ENCODE peak calls at places on chromosomes 4 and X, in six cellular contexts. One of them, this sample, is unnamed.

GRCh38 chr4:54233697-54234496 is 4.8 kb downstream of the PDGFRA start:
- DNase-seq in cardiac muscle cell: peak; percentile 88
- DNase-seq in CD8-positive, alpha-beta T cell: peak; percentile 76
- DNase-seq in ascending aorta: peak; percentile 87
- DNase-seq in adrenal gland: peak; percentile 79
- DNase-seq in MM.1S: peak; percentile 78
- DNase-seq in this sample: no peak

GRCh38 chr4:55553442-55553841 is 6.7 kb upstream of the CLOCK start:
- DNase-seq in cardiac muscle cell: peak; percentile 67
- DNase-seq in CD8-positive, alpha-beta T cell: no peak
- DNase-seq in ascending aorta: no peak
- DNase-seq in adrenal gland: peak; percentile 36
- DNase-seq in MM.1S: no peak
- DNase-seq in this sample: peak; percentile 2

GRCh38 chrX:103628386-103629290 is at the start of gene TCEAL1:
- DNase-seq in cardiac muscle cell: peak; percentile 37
- DNase-seq in CD8-positive, alpha-beta T cell: peak; percentile 37
- DNase-seq in ascending aorta: peak; percentile 77
- DNase-seq in adrenal gland: peak; percentile 80
- DNase-seq in MM.1S: peak; percentile 67
- DNase-seq in this sample: no peak

GRCh38 chrX:3026074-3026588 is 15.1 kb upstream of the ARSF start:
- DNase-seq in cardiac muscle cell: no peak
- DNase-seq in CD8-positive, alpha-beta T cell: no peak
- DNase-seq in ascending aorta: no peak
- DNase-seq in adrenal gland: no peak
- DNase-seq in MM.1S: no peak
- DNase-seq in this sample: no peak

GRCh38 chrX:68717663-68718442 is 70.4 kb downstream of the STARD8 start:
- DNase-seq in cardiac muscle cell: no peak
- DNase-seq in CD8-positive, alpha-beta T cell: no peak
- DNase-seq in ascending aorta: peak; percentile 48
- DNase-seq in adrenal gland: peak; percentile 2
- DNase-seq in MM.1S: no peak
- DNase-seq in this sample: no peak

GRCh38 chr4:3471098-3471760 is 8.1 kb downstream of the DOK7 start:
- DNase-seq in cardiac muscle cell: no peak
- DNase-seq in CD8-positive, alpha-beta T cell: no peak
- DNase-seq in ascending aorta: no peak
- DNase-seq in adrenal gland: no peak
- DNase-seq in MM.1S: no peak
- DNase-seq in this sample: no peak

GRCh38 chr4:110197421-110198398 is 705 bp downstream of the ELOVL6 start:
- DNase-seq in cardiac muscle cell: peak; percentile 58
- DNase-seq in CD8-positive, alpha-beta T cell: peak; percentile 24
- DNase-seq in ascending aorta: peak; percentile 63
- DNase-seq in adrenal gland: peak; percentile 48
- DNase-seq in MM.1S: peak; percentile 56
- DNase-seq in this sample: no peak

GRCh38 chrX:56231706-56232105 is 450 bp upstream of the KLF8 start:
- DNase-seq in cardiac muscle cell: no peak
- DNase-seq in CD8-positive, alpha-beta T cell: no peak
- DNase-seq in ascending aorta: no peak
- DNase-seq in adrenal gland: no peak
- DNase-seq in MM.1S: no peak
- DNase-seq in this sample: no peak

GRCh38 chr4:74527049-74527448 is 82.1 kb downstream of the AREG start:
- DNase-seq in cardiac muscle cell: no peak
- DNase-seq in CD8-positive, alpha-beta T cell: no peak
- DNase-seq in ascending aorta: no peak
- DNase-seq in adrenal gland: no peak
- DNase-seq in MM.1S: no peak
- DNase-seq in this sample: no peak

GRCh38 chr4:47913328-47913727 is 1.1 kb downstream of the NFXL1 start:
- DNase-seq in cardiac muscle cell: peak; percentile 17
- DNase-seq in CD8-positive, alpha-beta T cell: no peak
- DNase-seq in ascending aorta: no peak
- DNase-seq in adrenal gland: no peak
- DNase-seq in MM.1S: no peak
- DNase-seq in this sample: no peak

GRCh38 chr4:59728496-59728895 is 1471.6 kb upstream of the ADGRL3 start:
- DNase-seq in cardiac muscle cell: no peak
- DNase-seq in CD8-positive, alpha-beta T cell: no peak
- DNase-seq in ascending aorta: no peak
- DNase-seq in adrenal gland: no peak
- DNase-seq in MM.1S: no peak
- DNase-seq in this sample: no peak

GRCh38 chr4:159451006-159451405 is 348.1 kb downstream of the RAPGEF2 start:
- DNase-seq in cardiac muscle cell: no peak
- DNase-seq in CD8-positive, alpha-beta T cell: no peak
- DNase-seq in ascending aorta: no peak
- DNase-seq in adrenal gland: no peak
- DNase-seq in MM.1S: no peak
- DNase-seq in this sample: no peak

GRCh38 chrX:70219938-70220764 is 14.3 kb upstream of the AWAT1 start:
- DNase-seq in cardiac muscle cell: peak; percentile 5
- DNase-seq in CD8-positive, alpha-beta T cell: no peak
- DNase-seq in ascending aorta: no peak
- DNase-seq in adrenal gland: peak; percentile 81
- DNase-seq in MM.1S: no peak
- DNase-seq in this sample: no peak

GRCh38 chrX:22575161-22575845 is 302.6 kb downstream of the CBLL2 start:
- DNase-seq in cardiac muscle cell: no peak
- DNase-seq in CD8-positive, alpha-beta T cell: no peak
- DNase-seq in ascending aorta: no peak
- DNase-seq in adrenal gland: no peak
- DNase-seq in MM.1S: no peak
- DNase-seq in this sample: no peak

GRCh38 chr4:168070903-168071302 is 21.4 kb upstream of the ANXA10 start:
- DNase-seq in cardiac muscle cell: peak; percentile 2
- DNase-seq in CD8-positive, alpha-beta T cell: no peak
- DNase-seq in ascending aorta: no peak
- DNase-seq in adrenal gland: no peak
- DNase-seq in MM.1S: peak; percentile 18
- DNase-seq in this sample: no peak

GRCh38 chr4:9765091-9765490 is 16.3 kb upstream of the DRD5 start:
- DNase-seq in cardiac muscle cell: peak; percentile 57
- DNase-seq in CD8-positive, alpha-beta T cell: no peak
- DNase-seq in ascending aorta: no peak
- DNase-seq in adrenal gland: peak; percentile 29
- DNase-seq in MM.1S: peak; percentile 32
- DNase-seq in this sample: no peak

GRCh38 chrX:71543316-71543715 is 10.4 kb downstream of the OGT start:
- DNase-seq in cardiac muscle cell: peak; percentile 51
- DNase-seq in CD8-positive, alpha-beta T cell: no peak
- DNase-seq in ascending aorta: no peak
- DNase-seq in adrenal gland: peak; percentile 53
- DNase-seq in MM.1S: no peak
- DNase-seq in this sample: no peak

GRCh38 chr4:6732441-6733357 is 16.7 kb downstream of the BLOC1S4 start:
- DNase-seq in cardiac muscle cell: peak; percentile 93
- DNase-seq in CD8-positive, alpha-beta T cell: no peak
- DNase-seq in ascending aorta: peak; percentile 87
- DNase-seq in adrenal gland: peak; percentile 87
- DNase-seq in MM.1S: no peak
- DNase-seq in this sample: no peak

GRCh38 chr4:17189322-17189721 is 290.9 kb upstream of the LDB2 start:
- DNase-seq in cardiac muscle cell: peak; percentile 73
- DNase-seq in CD8-positive, alpha-beta T cell: no peak
- DNase-seq in ascending aorta: no peak
- DNase-seq in adrenal gland: no peak
- DNase-seq in MM.1S: no peak
- DNase-seq in this sample: no peak

GRCh38 chrX:125850693-125851092 is 315.4 kb downstream of the DCAF12L2 start:
- DNase-seq in cardiac muscle cell: no peak
- DNase-seq in CD8-positive, alpha-beta T cell: no peak
- DNase-seq in ascending aorta: no peak
- DNase-seq in adrenal gland: no peak
- DNase-seq in MM.1S: no peak
- DNase-seq in this sample: no peak

GRCh38 chr4:186758929-186759682 is 35.5 kb upstream of the FAT1 start:
- DNase-seq in cardiac muscle cell: no peak
- DNase-seq in CD8-positive, alpha-beta T cell: no peak
- DNase-seq in ascending aorta: no peak
- DNase-seq in adrenal gland: no peak
- DNase-seq in MM.1S: no peak
- DNase-seq in this sample: no peak

GRCh38 chr4:155367608-155368007 is 9.2 kb downstream of the MAP9 start:
- DNase-seq in cardiac muscle cell: no peak
- DNase-seq in CD8-positive, alpha-beta T cell: no peak
- DNase-seq in ascending aorta: no peak
- DNase-seq in adrenal gland: no peak
- DNase-seq in MM.1S: no peak
- DNase-seq in this sample: no peak

GRCh38 chrX:152306331-152306730 is 144.8 kb downstream of the GABRA3 start:
- DNase-seq in cardiac muscle cell: no peak
- DNase-seq in CD8-positive, alpha-beta T cell: no peak
- DNase-seq in ascending aorta: no peak
- DNase-seq in adrenal gland: no peak
- DNase-seq in MM.1S: no peak
- DNase-seq in this sample: no peak

GRCh38 chrX:152313529-152314302 is 137.4 kb downstream of the GABRA3 start:
- DNase-seq in cardiac muscle cell: no peak
- DNase-seq in CD8-positive, alpha-beta T cell: no peak
- DNase-seq in ascending aorta: no peak
- DNase-seq in adrenal gland: no peak
- DNase-seq in MM.1S: peak; percentile 51
- DNase-seq in this sample: no peak

DNA sequence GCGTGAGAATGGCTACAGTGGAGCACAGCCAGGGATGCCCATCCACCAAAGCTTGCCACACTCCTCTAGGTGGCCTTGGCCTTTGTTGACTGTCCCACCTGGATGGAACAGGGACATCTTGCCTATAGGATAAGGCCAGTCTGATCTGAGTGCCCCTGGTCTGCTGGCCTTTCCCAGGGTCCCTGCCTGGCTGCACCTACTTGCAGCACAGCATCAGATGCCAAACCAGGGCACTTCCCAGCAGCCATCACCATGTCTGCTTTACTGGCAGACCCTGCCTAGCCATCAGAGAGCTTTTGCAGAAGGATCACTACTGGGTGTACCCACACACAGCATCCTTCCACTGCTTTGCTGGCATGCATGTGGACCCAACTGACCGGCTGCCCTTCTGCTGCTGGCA is 143.2 kb downstream of the GABRA3 start:
- DNase-seq in cardiac muscle cell: no peak
- DNase-seq in CD8-positive, alpha-beta T cell: no peak
- DNase-seq in ascending aorta: no peak
- DNase-seq in adrenal gland: no peak
- DNase-seq in MM.1S: no peak
- DNase-seq in this sample: no peak
- H3K9me3 ChIP-seq in cardiac muscle cell: no peaks in the 10 kb centered on the region
- H3K9me3 ChIP-seq in CD8-positive, alpha-beta T cell: no peaks in the 10 kb centered on the region
- H3K9me3 ChIP-seq in ascending aorta: no peaks in the 10 kb centered on the region
- H3K9me3 ChIP-seq in adrenal gland: peaks cover 4% of the 10 kb centered on the region
- H3K9me3 ChIP-seq in MM.1S: no peaks in the 10 kb centered on the region
- H3K9me3 ChIP-seq in this sample: no peaks in the 10 kb centered on the region

GRCh38 chrX:44970709-44971108 is 97.7 kb downstream of the KDM6A start:
- DNase-seq in cardiac muscle cell: no peak
- DNase-seq in CD8-positive, alpha-beta T cell: no peak
- DNase-seq in ascending aorta: no peak
- DNase-seq in adrenal gland: no peak
- DNase-seq in MM.1S: no peak
- DNase-seq in this sample: no peak
- H3K9me3 ChIP-seq in cardiac muscle cell: no peaks in the 10 kb centered on the region
- H3K9me3 ChIP-seq in CD8-positive, alpha-beta T cell: no peaks in the 10 kb centered on the region
- H3K9me3 ChIP-seq in ascending aorta: peaks cover 20% of the 10 kb centered on the region
- H3K9me3 ChIP-seq in adrenal gland: no peaks in the 10 kb centered on the region
- H3K9me3 ChIP-seq in MM.1S: no peaks in the 10 kb centered on the region
- H3K9me3 ChIP-seq in this sample: no peaks in the 10 kb centered on the region

DNA sequence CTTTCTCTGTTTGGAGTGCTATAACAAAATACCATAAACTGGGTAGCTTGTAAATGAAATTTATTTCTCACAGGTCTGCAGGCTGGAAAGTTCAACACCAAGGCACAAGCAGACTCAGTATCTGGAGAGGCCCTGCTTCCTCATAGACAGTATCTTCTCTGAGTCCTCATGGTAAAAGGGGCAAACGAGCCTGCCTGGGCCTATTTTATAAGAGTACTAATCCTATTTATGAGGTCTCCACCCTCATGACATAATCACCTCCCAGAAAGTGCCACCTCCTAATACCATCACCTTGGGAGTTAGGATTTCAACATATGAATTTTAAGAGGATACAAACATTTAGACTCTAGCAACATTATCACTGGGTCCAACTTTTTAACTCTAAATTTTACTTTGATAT is 200.3 kb downstream of the STPG2 start:
- DNase-seq in cardiac muscle cell: no peak
- DNase-seq in CD8-positive, alpha-beta T cell: no peak
- DNase-seq in ascending aorta: no peak
- DNase-seq in adrenal gland: no peak
- DNase-seq in MM.1S: no peak
- DNase-seq in this sample: no peak
- H3K9me3 ChIP-seq in cardiac muscle cell: no peaks in the 10 kb centered on the region
- H3K9me3 ChIP-seq in CD8-positive, alpha-beta T cell: no peaks in the 10 kb centered on the region
- H3K9me3 ChIP-seq in ascending aorta: peaks cover 17% of the 10 kb centered on the region
- H3K9me3 ChIP-seq in adrenal gland: no peaks in the 10 kb centered on the region
- H3K9me3 ChIP-seq in MM.1S: no peaks in the 10 kb centered on the region
- H3K9me3 ChIP-seq in this sample: peaks cover 11% of the 10 kb centered on the region

GRCh38 chr4:124964251-124964650 is 251.7 kb upstream of the ANKRD50 start:
- DNase-seq in cardiac muscle cell: no peak
- DNase-seq in CD8-positive, alpha-beta T cell: no peak
- DNase-seq in ascending aorta: no peak
- DNase-seq in adrenal gland: no peak
- DNase-seq in MM.1S: no peak
- DNase-seq in this sample: no peak
- H3K9me3 ChIP-seq in cardiac muscle cell: no peaks in the 10 kb centered on the region
- H3K9me3 ChIP-seq in CD8-positive, alpha-beta T cell: no peaks in the 10 kb centered on the region
- H3K9me3 ChIP-seq in ascending aorta: no peaks in the 10 kb centered on the region
- H3K9me3 ChIP-seq in adrenal gland: no peaks in the 10 kb centered on the region
- H3K9me3 ChIP-seq in MM.1S: no peaks in the 10 kb centered on the region
- H3K9me3 ChIP-seq in this sample: peaks cover 4% of the 10 kb centered on the region

DNA sequence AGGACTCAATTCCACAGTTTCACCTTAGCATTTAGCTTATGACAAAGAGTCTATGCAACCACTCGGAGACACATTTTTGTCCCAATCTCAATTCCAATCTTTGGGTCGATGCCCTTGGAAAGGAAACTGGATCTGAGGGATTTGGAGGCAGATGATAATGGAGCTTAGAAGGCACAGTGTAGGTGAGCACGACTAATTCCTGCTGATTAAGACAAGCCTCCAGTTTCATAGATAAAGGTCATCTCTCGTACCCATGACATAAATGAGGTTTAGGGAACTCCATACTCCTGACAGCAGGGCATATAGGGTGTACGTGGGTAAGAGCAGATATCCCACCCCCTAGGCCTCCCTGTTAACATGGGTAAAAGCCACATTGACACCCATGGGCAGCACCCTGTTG is 24.4 kb upstream of the ZNF718 start:
- DNase-seq in cardiac muscle cell: peak; percentile 2
- DNase-seq in CD8-positive, alpha-beta T cell: no peak
- DNase-seq in ascending aorta: no peak
- DNase-seq in adrenal gland: no peak
- DNase-seq in MM.1S: no peak
- DNase-seq in this sample: no peak
- H3K9me3 ChIP-seq in cardiac muscle cell: no peaks in the 10 kb centered on the region
- H3K9me3 ChIP-seq in CD8-positive, alpha-beta T cell: peaks cover 10% of the 10 kb centered on the region
- H3K9me3 ChIP-seq in ascending aorta: peaks cover 91% of the 10 kb centered on the region
- H3K9me3 ChIP-seq in adrenal gland: no peaks in the 10 kb centered on the region
- H3K9me3 ChIP-seq in MM.1S: no peaks in the 10 kb centered on the region
- H3K9me3 ChIP-seq in this sample: peaks cover 69% of the 10 kb centered on the region

This sample was measured in thoracic aorta.